ENCODE peak calls at places on chromosomes 6 and 20, in six cellular contexts. X is H1, P is GM12878, B is A549, Q is HepG2, S is sigmoid colon. E is an unnamed sample.
A peak's percentile ranks its signal among the peaks of the same experiment; 100 is the strongest.

GRCh38 chr6:62479722-62480121 is 193.7 kb upstream of the KHDRBS2 start:
- DNase-seq in S (no peak), P (no peak), Q (no peak), X (no peak), B (no peak), E (no peak)

GRCh38 chr20:59676877-59677140 is 72.5 kb downstream of the PHACTR3 start:
- DNase-seq in B (no peak), S (no peak), P (no peak), Q (no peak), X (no peak), E (no peak)

GRCh38 chr6:10558575-10558974 is 37.4 kb downstream of the GCNT2 start:
- DNase-seq in S (peak; percentile 71), P (no peak), Q (no peak), B (no peak), X (no peak), E (no peak)

GRCh38 chr6:142459267-142459666 is 157.5 kb downstream of the ADGRG6 start:
- DNase-seq in B (no peak), X (no peak), S (no peak), P (no peak), Q (no peak), E (no peak)

GRCh38 chr6:36639171-36639808 is 39.2 kb upstream of the CDKN1A start:
- DNase-seq in Q (no peak), X (no peak), P (no peak), S (no peak), B (no peak), E (no peak)

GRCh38 chr6:21265264-21266044 is 328.1 kb upstream of the SOX4 start:
- DNase-seq in X (no peak), B (no peak), S (no peak), P (no peak), Q (no peak), E (no peak)

GRCh38 chr6:138371720-138372119 is 6.0 kb upstream of the SMIM28 start:
- DNase-seq in B (peak; percentile 29), P (no peak), Q (no peak), X (no peak), S (no peak), E (no peak)

GRCh38 chr6:159899994-159900745 is 9.4 kb downstream of the MAS1 start:
- DNase-seq in P (no peak), X (no peak), S (no peak), B (peak; percentile 70), Q (no peak), E (no peak)

GRCh38 chr6:7628479-7628878 is 38.5 kb downstream of the SNRNP48 start:
- DNase-seq in Q (no peak), P (no peak), X (no peak), B (no peak), S (no peak), E (no peak)

GRCh38 chr6:18265099-18265372 is 706 bp upstream of the DEK start:
- DNase-seq in Q (no peak), X (no peak), P (no peak), B (no peak), S (no peak), E (no peak)

GRCh38 chr6:145018027-145018426 is 717.3 kb downstream of the EPM2A start:
- DNase-seq in X (no peak), Q (no peak), S (no peak), P (no peak), B (no peak), E (no peak)

GRCh38 chr6:42502990-42503389 is 51.3 kb upstream of the TRERF1 start:
- DNase-seq in X (no peak), B (no peak), Q (no peak), S (no peak), P (no peak), E (no peak)

GRCh38 chr6:42493914-42494539 is 42.3 kb upstream of the TRERF1 start:
- DNase-seq in S (no peak), Q (no peak), B (no peak), P (no peak), X (no peak), E (no peak)

GRCh38 chr6:42502127-42502526 is 50.4 kb upstream of the TRERF1 start:
- DNase-seq in P (no peak), X (no peak), Q (no peak), B (no peak), S (no peak), E (no peak)

GRCh38 chr6:42503894-42504293 is 52.2 kb upstream of the TRERF1 start:
- DNase-seq in Q (no peak), B (no peak), S (no peak), P (no peak), X (no peak), E (no peak)

DNA sequence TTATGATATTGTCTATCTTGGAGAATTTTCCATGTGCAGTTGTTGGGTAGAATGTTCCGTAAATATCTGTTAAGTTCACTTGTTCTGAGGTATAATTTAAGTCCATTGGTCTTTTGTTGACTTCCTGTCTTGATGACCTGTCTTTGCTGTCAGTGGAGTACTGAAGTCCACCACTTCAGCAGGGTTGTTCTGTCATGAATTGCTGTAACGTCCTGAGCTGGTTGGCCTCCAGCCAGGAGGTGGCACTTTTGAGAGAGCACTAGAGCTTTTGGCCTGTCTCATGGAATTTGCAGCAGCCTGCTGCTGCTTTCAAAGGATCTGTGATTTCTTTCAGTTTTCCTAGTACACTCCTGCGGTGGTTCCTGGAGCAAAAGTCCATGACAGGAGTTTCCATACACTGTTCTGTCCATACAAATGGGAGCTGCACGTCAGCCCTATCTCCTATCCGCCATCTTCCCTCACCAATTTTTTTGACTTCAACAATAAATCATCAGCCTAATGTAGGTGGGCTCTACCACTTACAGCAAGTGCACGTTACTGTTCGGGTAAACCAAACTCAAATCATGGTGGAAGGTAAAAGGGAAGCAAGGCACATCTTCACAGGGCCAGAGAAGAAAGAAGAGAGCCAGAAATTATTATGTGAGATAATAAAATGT is 46.9 kb upstream of the TRERF1 start:
- DNase-seq in P (no peak), Q (peak; percentile 66), B (no peak), S (no peak), X (no peak), E (no peak)
- TF ChIP-seq CTCF in P (no peak), Q (peak; percentile 57), B (no peak), S (no peak), X (peak; percentile 53), E (no peak)

DNA sequence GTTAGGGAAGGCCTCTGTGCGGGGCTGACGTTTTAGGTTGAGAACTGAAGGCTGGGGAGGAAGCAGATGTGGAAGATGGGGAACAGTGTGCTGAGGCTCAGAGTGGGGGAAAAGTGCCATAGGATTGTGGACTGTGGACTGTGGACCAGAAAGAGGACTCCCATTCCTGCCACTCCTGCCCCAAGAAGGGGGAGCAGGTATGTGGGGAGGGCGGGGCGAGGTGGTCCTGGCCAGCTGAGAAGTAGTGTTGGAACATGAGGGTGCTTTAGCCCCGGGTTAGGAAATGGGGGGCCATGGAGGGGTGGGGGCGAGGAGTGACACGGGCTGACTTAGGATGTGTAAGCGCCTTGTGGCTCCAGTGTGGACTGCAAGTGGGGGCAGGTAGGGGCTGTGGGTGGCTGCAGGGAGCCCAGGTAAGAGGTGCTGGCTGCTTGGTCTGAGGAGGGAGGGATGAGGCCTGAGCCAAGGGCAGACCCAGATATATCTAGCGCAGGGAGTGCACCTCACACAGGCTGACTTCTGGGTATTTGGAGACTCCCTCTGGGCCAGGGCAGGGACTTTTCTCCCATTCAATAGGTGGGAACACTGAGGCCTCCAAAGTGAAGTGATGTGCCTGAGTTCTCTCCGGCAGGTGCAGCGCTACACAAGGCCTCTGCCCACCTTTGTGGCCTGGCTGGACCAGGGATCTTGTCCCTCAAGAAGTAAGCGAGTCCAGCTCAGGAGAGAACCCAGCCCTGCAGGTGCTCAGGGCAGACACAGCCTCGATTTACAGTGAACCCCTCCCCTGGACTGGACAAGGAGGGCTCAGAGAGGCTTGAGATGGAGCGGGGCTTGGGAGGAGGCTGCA is 76.6 kb upstream of the TOX2 start:
- DNase-seq in B (no peak), Q (no peak), X (peak; percentile 26), P (no peak), S (peak; percentile 44), E (no peak)
- TF ChIP-seq POLR2A in B (no peak), Q (no peak), X (no peak), P (no peak), S (no peak), E (no peak)

DNA sequence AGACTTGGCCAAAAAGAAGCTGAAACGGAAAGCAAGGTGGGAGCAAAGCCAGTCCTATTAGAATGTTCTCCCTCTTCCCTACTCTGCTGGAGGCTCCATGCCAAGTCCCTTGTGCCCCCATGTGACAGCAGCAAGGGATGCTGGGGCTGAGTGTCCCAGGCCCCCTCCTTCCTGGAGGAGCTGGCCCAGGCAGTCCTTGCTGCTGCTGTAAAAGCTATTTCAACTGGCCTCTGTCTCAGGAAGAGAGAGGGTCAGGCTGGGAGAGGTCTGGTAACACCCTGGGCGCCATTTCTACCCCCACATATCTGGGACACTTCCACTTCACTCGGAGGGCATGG is 25.0 kb downstream of the TTBK1 start:
- DNase-seq in X (no peak), B (no peak), P (no peak), S (no peak), Q (no peak), E (no peak)
- H3K27ac ChIP-seq in X (no peak overlapping the region), B (no peak overlapping the region), P (no peak overlapping the region), S (peak overlapping the region; percentile 72), Q (peak overlapping the region; percentile 91), E (no peak overlapping the region)

DNA sequence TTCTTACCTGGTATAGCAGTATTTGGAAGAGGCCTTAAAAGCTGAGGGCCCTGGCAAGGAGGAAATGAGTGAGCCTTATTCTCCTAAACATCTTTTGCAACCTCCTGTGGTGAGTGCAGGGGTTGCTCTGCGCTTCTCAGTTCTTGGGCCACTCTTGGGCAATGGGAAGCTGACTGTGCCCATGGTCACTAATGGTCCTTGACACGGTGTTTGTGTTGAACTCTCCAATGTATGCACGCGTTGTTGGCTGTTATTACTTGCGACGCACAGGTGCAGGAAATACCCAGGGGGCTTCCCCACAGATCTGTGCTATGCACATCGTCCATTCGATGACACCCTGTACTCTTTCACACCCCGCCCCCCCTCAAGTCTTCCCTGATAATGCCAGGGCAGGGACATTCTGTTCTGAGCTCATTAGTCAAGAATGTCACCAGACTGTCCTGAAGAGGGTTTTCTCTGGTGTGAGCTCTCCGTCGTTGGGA is 79.7 kb downstream of the EDN1 start:
- DNase-seq in X (no peak), Q (no peak), B (peak; percentile 66), P (peak; percentile 73), S (no peak), E (no peak)
- TF ChIP-seq CTCF in X (no peak), Q (no peak), B (no peak), P (peak; percentile 25), S (no peak), E (no peak)

DNA sequence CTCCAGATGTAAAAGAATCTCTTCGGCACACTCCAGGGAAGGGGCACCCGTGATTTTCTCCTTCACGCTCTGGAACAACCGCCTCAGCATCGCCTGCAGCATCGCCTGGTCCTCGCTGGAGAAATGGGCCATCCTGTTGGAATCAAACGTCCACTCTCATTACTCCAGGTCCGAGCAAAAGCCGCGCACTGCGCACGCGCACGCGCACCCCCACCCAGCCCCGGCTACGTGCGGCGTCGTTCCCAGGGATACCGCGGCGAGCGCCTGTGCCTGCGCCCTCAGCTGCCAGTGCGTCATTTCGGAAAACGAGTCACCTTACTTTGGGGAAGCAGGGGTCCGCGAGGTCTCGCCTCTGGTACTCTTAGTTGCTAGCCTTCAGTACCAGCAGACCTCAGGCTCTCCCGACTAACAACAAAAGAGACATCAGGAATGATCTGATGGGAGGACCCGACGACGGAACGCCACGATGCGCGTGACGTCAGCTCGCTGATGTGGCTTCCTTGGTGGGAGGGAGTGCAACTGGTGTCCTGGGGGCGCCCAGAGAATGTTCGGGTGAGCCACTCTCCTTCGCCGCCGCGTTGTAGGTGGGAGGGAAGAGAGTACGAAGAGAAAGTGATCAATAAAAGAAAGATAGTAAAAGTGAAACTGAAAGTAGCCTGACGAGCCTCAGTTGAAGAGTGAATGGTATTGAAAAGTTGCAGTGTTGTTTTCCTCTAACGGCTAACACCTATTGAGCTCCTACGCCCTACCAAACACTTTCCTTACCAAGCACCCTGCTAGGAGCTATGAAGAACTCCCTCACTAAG is at the start of gene TBC1D32:
- DNase-seq in X (peak; percentile 94), P (peak; percentile 73), S (peak; percentile 95), Q (peak; percentile 82), B (peak; percentile 88), E (peak; percentile 67)
- TF ChIP-seq POLR2A in X (peak; percentile 35), P (peak; percentile 87), S (peak; percentile 21), Q (peak; percentile 57), B (peak; percentile 72), E (peak; percentile 20)